ENCODE peak calls at places on chromosomes 1 and 21, in four cellular contexts. H is endothelial cell of umbilical vein, E is IMR-90, Y is K562. R is an unnamed sample.

GRCh38 chr21:44846485-44847260 is 26.8 kb downstream of the PTTG1IP start:
- DNase-seq in E (peak; percentile 35), H (no peak), Y (no peak), R (no peak)

GRCh38 chr1:152501704-152502103 is 8.9 kb upstream of the LCE5A start:
- DNase-seq in H (no peak), Y (no peak), E (no peak), R (no peak)

GRCh38 chr1:94974224-94974623 is 47.3 kb upstream of the CNN3 start:
- DNase-seq in E (peak; percentile 67), H (peak; percentile 31), Y (no peak), R (no peak)

GRCh38 chr1:247518613-247518891 is 17.7 kb downstream of the OR2C3 start:
- DNase-seq in H (no peak), Y (no peak), E (no peak), R (no peak)

GRCh38 chr1:201598396-201598795 is 59.5 kb downstream of the NAV1 start:
- DNase-seq in Y (no peak), E (no peak), H (no peak), R (no peak)

GRCh38 chr21:33560965-33561364 is 18.1 kb downstream of the SON start:
- DNase-seq in H (no peak), E (no peak), Y (no peak), R (no peak)

GRCh38 chr1:94579876-94580294 is 38.3 kb upstream of the F3 start:
- DNase-seq in E (peak; percentile 98), H (no peak), Y (peak; percentile 22), R (peak; percentile 98)

GRCh38 chr1:223341111-223341510 is 22.9 kb downstream of the SUSD4 start:
- DNase-seq in Y (no peak), E (peak; percentile 56), H (no peak), R (no peak)

GRCh38 chr1:86069757-86070145 is 86.8 kb downstream of the COL24A1 start:
- DNase-seq in Y (no peak), H (no peak), E (peak; percentile 45), R (no peak)

GRCh38 chr1:7749126-7749525 is 22.0 kb upstream of the VAMP3 start:
- DNase-seq in H (no peak), E (no peak), Y (no peak), R (no peak)

GRCh38 chr1:184480711-184481110 is 93.9 kb downstream of the C1orf21 start:
- DNase-seq in Y (no peak), H (no peak), E (no peak), R (no peak)

GRCh38 chr1:6351480-6352137 is 42.0 kb downstream of the ACOT7 start:
- DNase-seq in Y (no peak), H (no peak), E (no peak), R (no peak)

GRCh38 chr1:220271706-220272046 is 577 bp downstream of the RAB3GAP2 start:
- DNase-seq in H (peak; percentile 26), E (peak; percentile 26), Y (peak; percentile 73), R (no peak)

GRCh38 chr1:220275430-220275829 is 3.2 kb upstream of the RAB3GAP2 start:
- DNase-seq in H (no peak), E (no peak), Y (no peak), R (no peak)

GRCh38 chr1:220272047-220272840 is at the start of gene RAB3GAP2:
- DNase-seq in E (peak; percentile 88), Y (peak; percentile 100), H (peak; percentile 95), R (peak; percentile 69)

GRCh38 chr1:220272841-220273090 is 513 bp upstream of the RAB3GAP2 start:
- DNase-seq in H (no peak), E (no peak), Y (no peak), R (no peak)

DNA sequence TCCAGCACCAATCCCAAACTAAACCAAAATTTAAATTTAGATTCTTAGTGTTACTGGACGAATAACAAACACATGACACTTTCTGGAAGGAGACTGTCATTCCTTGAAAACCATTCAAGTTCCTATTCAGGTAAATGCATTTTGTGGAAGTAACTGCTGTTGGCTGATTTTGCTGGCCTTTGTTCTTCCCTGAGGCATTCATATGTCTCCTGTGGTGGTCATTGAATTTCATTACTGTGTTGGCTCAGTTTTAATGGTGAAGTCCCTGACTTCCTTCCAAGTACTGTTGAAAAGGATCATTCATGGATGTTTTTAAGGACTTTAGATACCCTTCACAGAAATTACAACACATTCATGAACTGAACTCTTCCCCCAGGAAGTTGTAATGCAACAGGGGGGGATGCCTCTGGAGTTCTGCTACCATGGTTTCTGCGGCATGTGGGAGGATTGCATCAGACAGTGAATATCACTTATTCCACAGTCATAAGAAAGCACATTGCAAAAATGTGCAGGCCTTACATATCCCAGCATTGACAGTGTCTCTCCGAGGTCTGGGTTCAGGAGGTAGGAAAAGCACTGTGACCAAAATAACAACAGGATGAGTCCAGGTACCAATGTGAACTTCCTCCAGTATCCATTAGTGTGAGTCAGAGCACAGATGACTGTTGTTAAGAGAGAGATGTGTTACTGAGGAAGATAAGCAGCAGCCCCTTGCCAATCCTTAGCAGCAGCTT is 2.0 kb upstream of the RAB3GAP2 start:
- DNase-seq in Y (no peak), H (no peak), E (peak; percentile 48), R (no peak)
- H3K9me1 ChIP-seq in Y (no peaks in the 10 kb centered on the region), H (no peaks in the 10 kb centered on the region), E (no peaks in the 10 kb centered on the region), R (no peaks in the 10 kb centered on the region)

DNA sequence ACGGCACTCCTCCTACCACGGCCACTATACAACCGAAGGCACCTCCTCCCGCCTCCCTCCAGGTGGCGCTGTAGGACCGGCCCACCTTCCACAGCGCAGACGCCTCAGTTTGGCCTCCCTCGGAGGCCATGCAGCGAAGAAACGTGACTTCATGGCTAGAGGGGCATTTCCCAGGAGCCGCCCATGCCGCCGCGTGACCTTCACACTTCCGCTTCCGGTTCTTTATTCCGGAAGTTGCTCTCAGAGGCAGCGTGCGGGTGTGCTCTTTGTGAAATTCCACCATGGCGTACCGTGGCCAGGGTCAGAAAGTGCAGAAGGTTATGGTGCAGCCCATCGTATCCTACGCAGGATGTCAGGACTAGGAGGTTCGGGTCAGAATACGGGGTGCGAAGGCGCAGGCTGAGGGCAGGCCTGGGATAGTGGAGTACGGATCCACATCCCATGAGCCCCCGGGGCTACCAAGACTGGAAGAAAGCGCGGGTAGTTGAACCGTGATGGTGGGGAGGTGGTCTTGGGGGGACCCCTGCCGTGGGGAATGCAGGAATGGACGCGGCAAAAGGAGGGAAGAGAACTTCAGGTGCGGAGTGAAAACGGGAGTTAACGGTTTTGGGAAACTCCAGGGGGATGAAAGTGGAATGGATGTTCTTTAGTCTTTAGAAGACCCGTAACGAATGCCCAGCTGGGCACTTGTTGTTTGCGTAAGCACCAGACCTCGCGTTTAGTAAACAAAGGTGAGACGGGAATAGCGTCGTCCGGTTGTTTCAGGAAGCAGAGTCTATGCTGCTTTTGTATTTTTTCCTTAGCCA is at the start of gene SNRPE:
- DNase-seq in H (peak; percentile 99), E (peak; percentile 98), Y (peak; percentile 97), R (peak; percentile 94)
- H2AFZ ChIP-seq in H (peak within 1 kb of the TSS; percentile 62), E (peak within 1 kb of the TSS; percentile 99), Y (peak within 1 kb of the TSS; percentile 99), R (peak within 1 kb of the TSS; percentile 80)

DNA sequence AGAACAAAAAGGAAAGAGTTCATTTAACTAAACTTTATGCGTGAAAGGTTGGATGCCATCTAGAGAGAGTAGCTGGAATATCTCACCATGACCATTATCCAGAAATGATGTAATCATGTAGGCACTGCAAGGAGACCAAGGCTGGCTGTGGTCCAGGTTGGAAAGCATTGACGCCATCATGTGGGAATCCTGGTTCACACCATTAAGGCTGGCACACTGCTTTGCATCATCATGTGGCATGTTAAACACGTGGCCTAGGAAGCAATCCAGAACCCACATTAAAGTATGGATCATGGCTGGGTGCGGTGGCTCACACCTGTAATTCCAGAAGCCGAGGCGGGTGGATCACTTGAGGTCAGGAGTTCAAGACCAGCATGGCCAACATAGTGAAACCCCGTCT is 4.3 kb downstream of the ADAMTS1 start:
- DNase-seq in H (peak; percentile 57), E (peak; percentile 76), Y (no peak), R (no peak)
- TF ChIP-seq CTCF in H (no peak), E (peak; percentile 21), Y (no peak), R (no peak)

DNA sequence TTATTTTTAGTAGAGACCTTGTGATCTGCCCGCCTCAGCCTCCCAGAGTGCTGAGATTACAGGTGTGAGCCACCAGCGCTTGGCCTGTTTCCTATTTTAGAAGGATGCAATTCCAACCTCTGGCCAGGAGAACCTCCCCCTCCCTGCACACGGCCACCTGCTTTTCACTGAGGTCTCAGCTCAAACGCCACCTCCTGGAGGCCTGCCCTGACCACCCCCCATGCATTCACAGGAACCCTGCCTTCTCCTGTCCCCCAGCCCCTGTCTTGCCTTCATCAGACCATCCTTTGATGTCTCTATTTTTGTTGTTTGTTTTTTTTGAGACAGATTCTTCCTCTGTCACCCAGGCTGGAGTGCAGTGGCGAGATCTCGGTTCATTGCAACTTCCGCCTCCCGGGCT is 2.3 kb downstream of the SRM start:
- DNase-seq in Y (no peak), H (no peak), E (no peak), R (no peak)
- H3K9me1 ChIP-seq in Y (peaks cover 4% of the 10 kb centered on the region), H (no peaks in the 10 kb centered on the region), E (peaks cover 8% of the 10 kb centered on the region), R (no peaks in the 10 kb centered on the region)

GRCh38 chr1:180614746-180615145 is 17.1 kb upstream of the XPR1 start:
- DNase-seq in H (no peak), E (peak; percentile 65), Y (no peak), R (peak; percentile 44)
- H2AFZ ChIP-seq in H (no peak overlapping the region), E (peak overlapping the region; percentile 70), Y (peak overlapping the region; percentile 85), R (peak overlapping the region; percentile 69)

R was measured in keratinocyte.